ENCODE peak calls at places on chromosomes 1 and 21, in ten cellular contexts. N is GM12891, C is H1, A is body of pancreas, V is esophagus squamous epithelium, E is heart left ventricle, G is right lobe of liver, X is lower leg skin, W is vagina, S is stomach. O is an unnamed sample.

GRCh38 chr1:243728192-243728570 is 121.9 kb downstream of the AKT3 start:
- DNase-seq in A (no peak), C (no peak), G (no peak), V (no peak), N (no peak), E (no peak), W (no peak), X (no peak), S (no peak), O (no peak)

GRCh38 chr1:96309783-96310182 is 411.8 kb upstream of the PTBP2 start:
- DNase-seq in N (no peak), S (no peak), W (no peak), A (peak), X (no peak), C (no peak), E (no peak), G (peak), V (no peak), O (no peak)

GRCh38 chr1:71157151-71157550 is 76.3 kb upstream of the ZRANB2 start:
- DNase-seq in C (no peak), V (no peak), S (no peak), A (no peak), W (no peak), G (no peak), E (no peak), N (no peak), X (no peak), O (no peak)

GRCh38 chr1:95793893-95794292 is 559.9 kb downstream of the RWDD3 start:
- DNase-seq in E (no peak), A (no peak), X (no peak), V (no peak), G (no peak), N (no peak), W (no peak), C (peak), S (no peak), O (no peak)

GRCh38 chr21:41854426-41854995 is 24.6 kb downstream of the PRDM15 start:
- DNase-seq in E (no peak), G (no peak), A (no peak), V (no peak), W (no peak), X (no peak), C (no peak), S (no peak), N (no peak), O (no peak)

GRCh38 chr1:7279753-7280150 is 491.3 kb upstream of the VAMP3 start:
- DNase-seq in X (peak), N (no peak), W (peak), G (no peak), A (no peak), C (no peak), V (no peak), E (no peak), S (no peak), O (no peak)

GRCh38 chr1:152933196-152933595 is 13.8 kb upstream of the SPRR5 start:
- DNase-seq in N (no peak), C (no peak), A (no peak), V (no peak), W (no peak), G (no peak), S (no peak), X (no peak), E (no peak), O (no peak)

GRCh38 chr1:66916320-66916719 is 8.3 kb downstream of the DNAI4 start:
- DNase-seq in V (no peak), G (no peak), S (no peak), E (no peak), X (no peak), C (no peak), N (no peak), A (no peak), W (no peak), O (no peak)

GRCh38 chr1:206106328-206107167 is 10.6 kb downstream of the AVPR1B start:
- DNase-seq in S (peak), V (no peak), A (peak), N (peak), W (peak), G (peak), C (peak), X (peak), E (peak), O (peak)

GRCh38 chr1:231690072-231690471 is 63.5 kb downstream of the DISC1 start:
- DNase-seq in A (peak), V (no peak), C (no peak), G (no peak), S (no peak), W (no peak), N (no peak), E (no peak), X (no peak), O (no peak)

GRCh38 chr1:150159550-150159949 is 9.8 kb downstream of the PLEKHO1 start:
- DNase-seq in G (no peak), W (no peak), C (no peak), S (no peak), X (no peak), A (peak), E (no peak), N (no peak), V (no peak), O (no peak)

GRCh38 chr1:229180161-229180560 is 90.8 kb upstream of the RAB4A start:
- DNase-seq in C (no peak), N (no peak), E (no peak), W (no peak), G (no peak), S (no peak), X (peak), A (no peak), V (no peak), O (no peak)

GRCh38 chr1:10677508-10678364 is 118.7 kb downstream of the CASZ1 start:
- DNase-seq in N (no peak), X (no peak), E (peak), G (peak), A (peak), C (no peak), S (peak), W (no peak), V (no peak), O (no peak)

GRCh38 chr1:226069818-226070489 is 7.4 kb downstream of the H3-3A start:
- DNase-seq in C (no peak), W (no peak), G (no peak), V (no peak), X (peak), N (no peak), E (no peak), A (no peak), S (no peak), O (no peak)

GRCh38 chr21:29477941-29478340 is 179.2 kb downstream of the BACH1 start:
- DNase-seq in V (no peak), G (no peak), N (no peak), E (no peak), W (no peak), A (no peak), S (no peak), C (no peak), X (no peak), O (no peak)

GRCh38 chr1:157700711-157701110 is at the start of gene FCRL3:
- DNase-seq in W (no peak), S (no peak), E (no peak), N (no peak), G (no peak), A (no peak), C (no peak), V (no peak), X (no peak), O (no peak)

GRCh38 chr1:200211157-200211556 is 183.6 kb downstream of the NR5A2 start:
- DNase-seq in S (no peak), C (no peak), E (no peak), W (no peak), V (no peak), X (no peak), G (no peak), N (no peak), A (no peak), O (no peak)

GRCh38 chr1:48190893-48191292 is 31.6 kb upstream of the SLC5A9 start:
- DNase-seq in N (no peak), W (no peak), G (no peak), S (no peak), A (no peak), E (no peak), X (no peak), C (no peak), V (no peak), O (no peak)

GRCh38 chr1:184258525-184258924 is 128.3 kb upstream of the C1orf21 start:
- DNase-seq in S (no peak), N (no peak), W (no peak), A (no peak), G (no peak), V (no peak), C (no peak), E (peak), X (no peak), O (no peak)

GRCh38 chr1:169928438-169929209 is 34.9 kb upstream of the SCYL3 start:
- DNase-seq in V (no peak), N (no peak), X (no peak), C (no peak), S (no peak), W (no peak), G (no peak), E (no peak), A (no peak), O (no peak)

GRCh38 chr1:184801503-184801902 is 46.8 kb upstream of the EDEM3 start:
- DNase-seq in G (no peak), S (peak), N (no peak), W (no peak), C (no peak), V (no peak), E (no peak), A (peak), X (no peak), O (no peak)

GRCh38 chr1:9612162-9612845 is 23.6 kb downstream of the TMEM201 start:
- DNase-seq in S (no peak), N (no peak), V (no peak), E (no peak), A (no peak), G (no peak), C (no peak), W (no peak), X (no peak), O (peak)

GRCh38 chr21:36994501-36995189 is 11.9 kb upstream of the RIPPLY3 start:
- DNase-seq in W (no peak), E (no peak), S (no peak), V (no peak), X (peak), C (no peak), G (no peak), N (no peak), A (no peak), O (no peak)

GRCh38 chr1:14017531-14017961 is 317.6 kb downstream of the PRDM2 start:
- DNase-seq in G (no peak), W (no peak), V (no peak), X (no peak), E (no peak), N (no peak), S (no peak), A (peak), C (no peak), O (no peak)

GRCh38 chr1:204649756-204650155 is 35.8 kb downstream of the LRRN2 start:
- DNase-seq in V (no peak), N (no peak), S (no peak), X (no peak), C (no peak), E (no peak), W (no peak), G (no peak), A (no peak), O (no peak)

GRCh38 chr1:50368179-50369007 is 54.9 kb downstream of the DMRTA2 start:
- DNase-seq in W (no peak), G (peak), V (no peak), X (no peak), C (no peak), A (peak), S (peak), E (no peak), N (peak), O (no peak)

GRCh38 chr1:59815892-59816291 is 1.1 kb downstream of the HOOK1 start:
- DNase-seq in S (no peak), X (no peak), V (no peak), N (no peak), A (no peak), W (no peak), C (no peak), E (no peak), G (no peak), O (no peak)

GRCh38 chr1:78586572-78586971 is 33.7 kb upstream of the IFI44L start:
- DNase-seq in W (no peak), A (no peak), E (no peak), X (no peak), S (no peak), C (no peak), N (no peak), V (no peak), G (no peak), O (no peak)

GRCh38 chr1:45508295-45509151 is 8.4 kb downstream of the MMACHC start:
- DNase-seq in W (no peak), X (no peak), G (no peak), V (no peak), C (no peak), E (no peak), N (no peak), A (no peak), S (no peak), O (no peak)

DNA sequence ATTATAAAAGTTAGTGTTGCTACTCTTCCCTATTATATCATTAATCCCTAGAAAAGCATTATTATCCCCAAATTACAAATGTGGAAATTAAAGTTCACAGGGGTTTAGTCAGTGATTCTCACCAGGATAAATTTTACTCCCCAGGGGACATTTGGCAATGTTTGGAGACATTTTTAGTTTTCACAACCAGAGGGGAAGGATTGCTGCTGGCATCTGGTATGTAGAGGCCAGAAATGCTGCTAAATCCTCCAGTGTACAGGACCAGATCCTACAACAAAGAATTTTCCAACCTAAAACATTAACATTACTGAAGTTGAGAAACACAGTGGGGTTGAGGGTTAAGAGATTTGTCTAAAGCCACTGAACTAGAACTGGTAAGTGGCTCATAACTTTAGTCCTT is 161.9 kb upstream of the SYT6 start:
- DNase-seq in S (no peak), C (no peak), X (no peak), V (no peak), N (no peak), E (no peak), G (no peak), A (no peak), W (no peak), O (no peak)
- TF ChIP-seq POLR2A in S (no peak), C (no peak), X (no peak), V (no peak), N (no peak), E (no peak), G (no peak), A (no peak), W (no peak), O (no peak)

GRCh38 chr1:89260575-89261275 is 11.9 kb downstream of the GBP5 start:
- DNase-seq in V (no peak), N (no peak), G (no peak), W (no peak), E (no peak), X (no peak), C (no peak), A (no peak), S (no peak), O (no peak)
- TF ChIP-seq POLR2A in V (no peak), N (no peak), G (no peak), W (no peak), E (no peak), X (no peak), C (no peak), A (no peak), S (no peak), O (no peak)

GRCh38 chr1:27527857-27528700 is 38.1 kb upstream of the WASF2 start:
- DNase-seq in V (no peak), C (no peak), X (no peak), W (no peak), E (no peak), A (peak), N (peak), S (peak), G (no peak), O (no peak)
- TF ChIP-seq POLR2A in V (no peak), C (no peak), X (no peak), W (peak), E (no peak), A (no peak), N (no peak), S (no peak), G (no peak), O (no peak)

GRCh38 chr1:201480231-201481003 is 11.4 kb upstream of the PHLDA3 start:
- DNase-seq in S (peak), V (no peak), A (peak), X (peak), C (no peak), E (peak), N (peak), G (peak), W (peak), O (no peak)
- TF ChIP-seq POLR2A in S (no peak), V (no peak), A (peak), X (peak), C (no peak), E (no peak), N (no peak), G (no peak), W (peak), O (no peak)

GRCh38 chr1:32647308-32648134 is 2.8 kb downstream of the ZBTB8OS start:
- DNase-seq in G (no peak), W (no peak), X (no peak), E (no peak), N (no peak), C (no peak), S (no peak), A (no peak), V (no peak), O (no peak)

GRCh38 chr1:32652244-32652962 is 1.4 kb downstream of the RBBP4 start:
- DNase-seq in N (no peak), S (no peak), A (no peak), C (no peak), X (no peak), G (no peak), V (no peak), E (no peak), W (no peak), O (no peak)

GRCh38 chr1:32651461-32652073 is 559 bp downstream of the RBBP4 start:
- DNase-seq in A (no peak), S (no peak), N (no peak), E (no peak), V (no peak), X (no peak), C (no peak), G (no peak), W (peak), O (peak)

GRCh38 chr1:32650752-32651460 is at the start of gene RBBP4:
- DNase-seq in A (peak), S (peak), W (peak), G (peak), C (peak), X (peak), E (peak), V (peak), N (peak), O (peak)

GRCh38 chr1:32650157-32650751 is at the start of gene ZBTB8OS:
- DNase-seq in V (peak), W (peak), E (peak), C (peak), X (peak), A (peak), S (peak), G (peak), N (peak), O (peak)
- TF ChIP-seq POLR2A in V (peak), W (no peak), E (no peak), C (peak), X (no peak), A (peak), S (peak), G (peak), N (peak), O (peak)

GRCh38 chr1:37517569-37517968 is 3.0 kb upstream of the MEAF6 start:
- DNase-seq in C (no peak), S (no peak), X (no peak), V (no peak), A (no peak), G (peak), E (no peak), W (no peak), N (no peak), O (no peak)
- TF ChIP-seq POLR2A in C (no peak), S (no peak), X (no peak), V (no peak), A (no peak), G (no peak), E (no peak), W (no peak), N (no peak), O (no peak)

O was measured in H54.